ENCODE peak calls at places on chromosomes 4 and X, in five cellular contexts. Z is DND-41, F is HCT116, Q is H1, D is neural progenitor cell. I is an unnamed sample.

GRCh38 chr4:159269956-159270355 is 167.1 kb downstream of the RAPGEF2 start:
- DNase-seq in Z (no peak), F (no peak), Q (no peak), D (no peak), I (no peak)

GRCh38 chr4:80092847-80093246 is 19.8 kb upstream of the ANTXR2 start:
- DNase-seq in Z (no peak), F (no peak), Q (no peak), D (no peak), I (no peak)

GRCh38 chr4:77958897-77959296 is 96.3 kb downstream of the MRPL1 start:
- DNase-seq in Z (no peak), F (no peak), Q (no peak), D (no peak), I (no peak)

GRCh38 chrX:13452283-13452682 is 117.1 kb upstream of the EGFL6 start:
- DNase-seq in Z (no peak), F (no peak), Q (no peak), D (no peak), I (no peak)

GRCh38 chr4:169557061-169557636 is 55.2 kb downstream of the NEK1 start:
- DNase-seq in Z (no peak), F (peak), Q (no peak), D (no peak), I (peak)

GRCh38 chr4:17773125-17773698 is 8.2 kb downstream of the FAM184B start:
- DNase-seq in Z (no peak), F (no peak), Q (no peak), D (no peak), I (no peak)

GRCh38 chr4:61336911-61337310 is 136.8 kb downstream of the ADGRL3 start:
- DNase-seq in Z (no peak), F (no peak), Q (no peak), D (peak), I (no peak)

GRCh38 chr4:76108467-76109181 is 34.1 kb downstream of the ART3 start:
- DNase-seq in Z (no peak), F (no peak), Q (no peak), D (peak), I (peak)

GRCh38 chr4:140743194-140743931 is 12.8 kb downstream of the TBC1D9 start:
- DNase-seq in Z (no peak), F (no peak), Q (no peak), D (peak), I (no peak)

GRCh38 chr4:110735691-110736090 is 112.8 kb upstream of the PITX2 start:
- DNase-seq in Z (no peak), F (no peak), Q (no peak), D (no peak), I (no peak)

GRCh38 chr4:16192631-16193483 is 33.4 kb downstream of the TAPT1 start:
- DNase-seq in Z (no peak), F (no peak), Q (no peak), D (no peak), I (peak)

GRCh38 chr4:16192067-16192466 is 34.2 kb downstream of the TAPT1 start:
- DNase-seq in Z (no peak), F (no peak), Q (no peak), D (no peak), I (no peak)

GRCh38 chr4:16183604-16184003 is 42.7 kb downstream of the TAPT1 start:
- DNase-seq in Z (no peak), F (no peak), Q (no peak), D (no peak), I (no peak)

DNA sequence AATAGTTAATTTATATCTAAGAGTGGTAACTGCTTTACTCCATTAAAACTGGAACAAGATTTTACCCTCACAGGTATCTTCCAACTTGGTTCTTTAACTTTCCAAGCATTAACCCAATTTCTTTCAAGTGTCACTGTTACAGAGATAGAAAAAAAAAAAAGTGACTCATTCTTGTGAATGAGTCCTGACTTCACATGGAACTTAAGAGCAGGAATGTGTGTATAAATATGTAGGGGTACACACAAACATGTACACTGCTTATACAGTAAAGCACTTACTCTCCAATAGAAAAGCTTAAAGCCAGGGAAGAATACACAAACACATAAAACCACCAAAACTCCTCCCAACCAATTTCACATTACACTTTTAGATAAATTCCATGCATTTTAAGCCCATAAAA is 38.8 kb downstream of the TAPT1 start:
- DNase-seq in Z (no peak), F (no peak), Q (no peak), D (no peak), I (no peak)
- TF ChIP-seq EZH2 in Z (no peak), F (no peak), Q (no peak), D (no peak), I (no peak)

DNA sequence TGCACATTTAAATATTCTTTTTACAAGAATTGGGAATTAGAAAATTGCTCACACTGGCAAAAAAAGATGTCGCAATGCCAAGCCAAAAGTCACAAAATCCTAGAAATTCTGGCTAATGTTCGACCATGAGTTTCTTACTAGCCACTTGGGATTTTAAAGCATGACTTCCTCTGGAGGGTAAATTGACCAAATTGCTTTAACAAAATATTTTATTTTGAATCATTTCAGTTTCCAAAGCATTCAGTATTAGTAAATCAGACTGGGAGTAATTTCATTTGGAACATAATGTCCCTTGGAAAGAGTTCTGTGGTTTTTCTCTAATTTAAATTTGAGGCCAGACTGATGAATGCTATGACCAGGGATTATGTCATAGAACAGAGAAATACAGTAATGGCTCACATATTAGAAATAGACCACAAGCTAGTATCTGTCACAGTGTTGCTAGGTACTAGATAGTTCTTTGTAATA is 7.6 kb upstream of the CXCL5 start:
- DNase-seq in Z (no peak), F (no peak), Q (no peak), D (no peak), I (peak)
- H2AFZ ChIP-seq in Z (no peak), F (no peak), Q (no peak), D (no peak), I (no peak)

DNA sequence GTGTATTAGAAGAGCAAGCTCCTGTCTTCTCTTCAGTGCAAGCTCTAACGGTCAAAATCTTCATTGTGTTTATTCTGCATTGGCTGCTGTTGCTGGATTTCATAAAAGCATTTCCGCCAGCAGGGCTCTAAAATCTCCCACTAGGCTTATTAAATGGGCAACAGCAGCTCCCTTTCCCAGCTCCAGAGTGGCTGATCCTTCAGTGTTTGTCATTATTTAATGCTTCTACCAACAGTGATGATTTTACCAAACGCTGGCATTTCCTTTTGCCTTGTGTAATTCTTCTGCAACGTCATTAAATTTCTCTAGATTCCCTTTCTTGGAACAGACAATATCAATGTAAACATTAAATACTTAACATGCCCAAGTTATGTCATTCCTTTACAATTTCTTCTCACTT is 20.1 kb downstream of the SLC7A11 start:
- DNase-seq in Z (no peak), F (no peak), Q (no peak), D (no peak), I (peak)
- H3K9ac ChIP-seq in Z (no peak), F (no peak), Q (no peak), D (no peak), I (peak)

GRCh38 chr4:186351672-186352194 is 85.7 kb downstream of the F11 start:
- DNase-seq in Z (no peak), F (no peak), Q (no peak), D (no peak), I (no peak)

GRCh38 chr4:186348433-186348832 is 82.4 kb downstream of the F11 start:
- DNase-seq in Z (no peak), F (no peak), Q (no peak), D (peak), I (no peak)

GRCh38 chr4:186345184-186345583 is 79.2 kb downstream of the F11 start:
- DNase-seq in Z (no peak), F (no peak), Q (no peak), D (no peak), I (no peak)

GRCh38 chr4:186342582-186342981 is 76.6 kb downstream of the F11 start:
- DNase-seq in Z (no peak), F (no peak), Q (no peak), D (no peak), I (peak)

DNA sequence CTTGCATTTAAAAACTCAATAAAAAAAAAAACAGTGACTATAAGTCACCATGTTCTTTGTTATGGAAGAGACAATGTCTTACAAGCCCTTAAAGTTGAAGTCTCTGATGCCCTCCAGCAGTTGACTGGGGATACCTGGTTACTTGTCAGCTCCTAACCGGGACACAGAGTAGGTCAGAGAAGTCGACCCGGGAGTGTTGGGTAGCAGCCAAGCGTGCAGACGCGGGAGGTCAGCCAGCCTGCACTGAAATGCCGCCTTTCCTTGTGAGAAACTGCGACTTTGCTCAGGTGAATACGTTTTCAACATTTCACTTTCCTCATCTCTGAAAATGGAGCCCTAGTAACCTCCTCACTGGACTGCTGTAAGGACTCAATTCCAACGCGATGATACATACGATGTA is 81.8 kb downstream of the F11 start:
- DNase-seq in Z (no peak), F (no peak), Q (no peak), D (peak), I (no peak)
- TF ChIP-seq EZH2 in Z (no peak), F (no peak), Q (no peak), D (no peak), I (no peak)

GRCh38 chrX:2484232-2484631 is 16.5 kb downstream of the DHRSX start:
- DNase-seq in Z (no peak), F (no peak), Q (no peak), D (no peak), I (peak)
- H2AFZ ChIP-seq in Z (no peak), F (no peak), Q (no peak), D (no peak), I (peak)